ENCODE peak calls at places on chromosomes 3 and 15, in ten cellular contexts. J is body of pancreas; T is HepG2; I is tibial nerve; N is CD8-positive, alpha-beta T cell; R is heart left ventricle; Y is brain microvascular endothelial cell; U is BE2C; C is WERI-Rb-1; B is mammary epithelial cell. G is an unnamed sample.

GRCh38 chr3:167909443-167910287 is 174.1 kb downstream of the SERPINI1 start:
- DNase-seq in R (no peak), I (no peak), U (no peak), C (no peak), Y (no peak), J (no peak), N (no peak), B (no peak), T (peak), G (no peak)

GRCh38 chr3:150020527-150020926 is 49.8 kb upstream of the PFN2 start:
- DNase-seq in Y (peak), I (no peak), T (no peak), B (peak), U (no peak), C (no peak), N (no peak), R (no peak), J (no peak), G (peak)

GRCh38 chr3:120956143-120956542 is 48.1 kb downstream of the STXBP5L start:
- DNase-seq in Y (no peak), R (no peak), C (no peak), J (no peak), I (no peak), U (no peak), B (no peak), T (no peak), N (no peak), G (no peak)

GRCh38 chr3:169387751-169388696 is 275.5 kb downstream of the MECOM start:
- DNase-seq in T (peak), N (no peak), C (no peak), I (peak), R (peak), B (no peak), U (no peak), Y (no peak), J (peak), G (peak)

GRCh38 chr3:140152851-140153640 is 218.1 kb downstream of the CLSTN2 start:
- DNase-seq in R (peak), C (peak), N (no peak), Y (no peak), B (no peak), I (no peak), U (no peak), J (no peak), T (no peak), G (no peak)

GRCh38 chr15:96457852-96458251 is 127.4 kb downstream of the NR2F2 start:
- DNase-seq in T (no peak), Y (no peak), B (no peak), I (no peak), C (no peak), N (no peak), U (no peak), J (no peak), R (no peak), G (no peak)

GRCh38 chr3:172709776-172710708 is 825 bp downstream of the NCEH1 start:
- DNase-seq in U (peak), B (peak), I (peak), C (peak), Y (peak), T (no peak), J (peak), R (peak), N (no peak), G (peak)

GRCh38 chr3:161770532-161771386 is 274.2 kb downstream of the OTOL1 start:
- DNase-seq in C (no peak), T (no peak), U (no peak), R (no peak), I (no peak), B (no peak), Y (peak), J (no peak), N (no peak), G (no peak)

GRCh38 chr3:13088020-13089006 is 15.1 kb upstream of the IQSEC1 start:
- DNase-seq in U (no peak), C (peak), B (no peak), Y (no peak), N (no peak), T (no peak), J (peak), R (no peak), I (peak), G (no peak)

GRCh38 chr15:39145854-39146253 is 435.0 kb upstream of the THBS1 start:
- DNase-seq in R (no peak), N (no peak), C (no peak), T (no peak), B (no peak), Y (no peak), I (no peak), J (no peak), U (no peak), G (peak)

GRCh38 chr3:190566043-190566933 is 52.4 kb downstream of the IL1RAP start:
- DNase-seq in B (peak), U (no peak), Y (peak), R (peak), J (peak), I (peak), C (peak), N (no peak), T (peak), G (peak)

GRCh38 chr3:134363381-134363755 is 10.9 kb downstream of the AMOTL2 start:
- DNase-seq in U (no peak), J (no peak), Y (no peak), C (no peak), B (no peak), N (no peak), I (no peak), R (no peak), T (no peak), G (peak)

GRCh38 chr3:20057612-20058180 is 17.4 kb downstream of the KAT2B start:
- DNase-seq in T (no peak), B (no peak), C (no peak), J (no peak), I (no peak), Y (no peak), R (no peak), N (no peak), U (no peak), G (no peak)

GRCh38 chr3:55271549-55271948 is 215.6 kb downstream of the WNT5A start:
- DNase-seq in J (no peak), C (no peak), R (no peak), I (no peak), U (no peak), N (no peak), B (no peak), Y (no peak), T (no peak), G (no peak)

GRCh38 chr3:38575279-38575843 is 74.1 kb downstream of the SCN5A start:
- DNase-seq in N (peak), U (no peak), I (no peak), T (no peak), B (no peak), Y (no peak), J (no peak), R (no peak), C (peak), G (no peak)

GRCh38 chr3:140167600-140168281 is 232.8 kb downstream of the CLSTN2 start:
- DNase-seq in T (no peak), R (no peak), J (no peak), Y (no peak), N (no peak), I (no peak), C (no peak), U (no peak), B (no peak), G (no peak)

DNA sequence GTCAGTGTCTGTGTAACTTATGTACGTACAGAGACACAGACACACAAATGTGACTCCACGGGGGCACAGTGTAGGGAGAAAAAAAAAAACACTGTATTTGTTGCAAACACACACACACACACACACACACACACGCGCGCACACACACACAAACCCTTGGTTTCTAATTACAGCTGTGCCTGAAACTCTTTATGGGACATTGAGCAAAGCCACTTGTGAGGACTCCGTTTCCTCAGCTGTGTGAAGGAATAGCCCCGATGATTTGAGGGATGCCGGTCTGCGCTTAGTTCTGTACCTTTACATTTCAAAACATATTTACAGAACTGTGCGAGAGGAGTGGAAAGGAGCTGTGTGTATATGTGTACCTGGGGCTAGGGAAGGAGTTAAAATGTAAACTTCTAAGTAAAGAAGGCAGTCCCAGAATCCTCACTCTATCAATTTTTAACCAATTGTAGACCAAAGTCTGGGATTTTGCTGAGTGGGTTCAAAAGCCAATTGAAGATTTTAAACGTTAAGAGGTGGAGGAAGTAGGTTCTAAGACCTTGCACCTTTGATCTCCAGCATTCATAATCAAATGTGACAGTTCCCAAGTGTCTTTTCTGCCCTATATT is 5.3 kb upstream of the BCL6 start:
- DNase-seq in U (no peak), N (no peak), R (peak), B (no peak), C (no peak), J (peak), I (no peak), T (peak), Y (no peak), G (no peak)
- H3K4me3 ChIP-seq in U (no peak), N (no peak), R (no peak), B (peak), C (no peak), J (no peak), I (no peak), T (peak), Y (peak), G (no peak)

GRCh38 chr3:189513281-189514151 is 117.7 kb upstream of the TP63 start:
- DNase-seq in B (peak), Y (no peak), U (no peak), J (no peak), C (no peak), R (no peak), I (no peak), T (no peak), N (no peak), G (no peak)

GRCh38 chr3:189508784-189509489 is 122.3 kb upstream of the TP63 start:
- DNase-seq in C (no peak), Y (no peak), U (no peak), T (no peak), I (no peak), B (peak), R (no peak), J (no peak), N (no peak), G (peak)

GRCh38 chr3:189512824-189513223 is 118.4 kb upstream of the TP63 start:
- DNase-seq in B (no peak), U (no peak), C (no peak), I (no peak), R (no peak), J (no peak), N (no peak), T (no peak), Y (no peak), G (no peak)

GRCh38 chr3:189515916-189516531 is 115.2 kb upstream of the TP63 start:
- DNase-seq in Y (no peak), B (no peak), U (no peak), I (no peak), N (no peak), T (no peak), C (no peak), R (no peak), J (no peak), G (peak)

GRCh38 chr3:189512039-189512438 is 119.2 kb upstream of the TP63 start:
- DNase-seq in C (no peak), Y (no peak), B (no peak), I (no peak), U (no peak), J (no peak), R (no peak), T (no peak), N (no peak), G (no peak)
- TF ChIP-seq CTCF in C (no peak), Y (no peak), B (no peak), I (no peak), U (no peak), J (no peak), R (no peak), T (no peak), N (no peak), G (no peak)

GRCh38 chr3:128560768-128561167 is 67.8 kb upstream of the GATA2 start:
- DNase-seq in Y (no peak), C (no peak), J (no peak), U (no peak), N (no peak), T (no peak), B (no peak), R (no peak), I (no peak), G (no peak)
- H3K4me3 ChIP-seq in Y (no peak), C (no peak), J (no peak), U (no peak), N (no peak), T (no peak), B (no peak), R (no peak), I (no peak), G (no peak)

GRCh38 chr15:29596266-29596665 is 226.0 kb downstream of the TJP1 start:
- DNase-seq in T (no peak), B (peak), N (no peak), J (no peak), C (no peak), I (no peak), R (no peak), U (no peak), Y (peak), G (no peak)
- TF ChIP-seq CTCF in T (peak), B (peak), N (no peak), J (no peak), C (no peak), I (no peak), R (no peak), U (peak), Y (no peak), G (no peak)

DNA sequence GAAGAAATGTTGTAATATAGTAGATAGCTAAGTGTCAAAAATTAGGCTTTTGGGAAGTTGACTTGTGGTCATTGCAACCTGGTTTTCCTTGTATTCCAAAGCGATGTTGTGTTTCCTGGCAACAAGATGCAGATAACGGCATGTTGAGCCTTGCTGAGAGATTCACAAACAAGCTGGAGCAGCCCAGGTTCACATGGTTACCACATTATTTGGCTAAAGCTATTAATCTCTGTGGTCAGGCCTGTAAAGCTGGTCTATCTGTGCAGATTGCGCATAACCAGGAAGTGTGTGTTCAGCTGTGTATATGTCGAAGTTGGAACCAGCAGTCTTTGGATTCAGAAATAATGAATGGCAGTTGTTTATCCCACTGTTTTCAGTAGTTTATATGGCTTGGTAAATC is 6.6 kb downstream of the TIPARP start:
- DNase-seq in T (peak), N (no peak), U (peak), J (peak), B (peak), C (peak), I (no peak), R (peak), Y (peak), G (peak)
- H3K4me3 ChIP-seq in T (no peak), N (no peak), U (no peak), J (no peak), B (no peak), C (peak), I (no peak), R (no peak), Y (no peak), G (peak)

GRCh38 chr3:136882575-136882974 is 20.6 kb downstream of the NCK1 start:
- DNase-seq in I (no peak), Y (no peak), B (no peak), N (no peak), J (no peak), U (no peak), R (no peak), T (no peak), C (no peak), G (no peak)
- TF ChIP-seq CTCF in I (no peak), Y (no peak), B (no peak), N (no peak), J (no peak), U (no peak), R (no peak), T (no peak), C (no peak), G (no peak)

DNA sequence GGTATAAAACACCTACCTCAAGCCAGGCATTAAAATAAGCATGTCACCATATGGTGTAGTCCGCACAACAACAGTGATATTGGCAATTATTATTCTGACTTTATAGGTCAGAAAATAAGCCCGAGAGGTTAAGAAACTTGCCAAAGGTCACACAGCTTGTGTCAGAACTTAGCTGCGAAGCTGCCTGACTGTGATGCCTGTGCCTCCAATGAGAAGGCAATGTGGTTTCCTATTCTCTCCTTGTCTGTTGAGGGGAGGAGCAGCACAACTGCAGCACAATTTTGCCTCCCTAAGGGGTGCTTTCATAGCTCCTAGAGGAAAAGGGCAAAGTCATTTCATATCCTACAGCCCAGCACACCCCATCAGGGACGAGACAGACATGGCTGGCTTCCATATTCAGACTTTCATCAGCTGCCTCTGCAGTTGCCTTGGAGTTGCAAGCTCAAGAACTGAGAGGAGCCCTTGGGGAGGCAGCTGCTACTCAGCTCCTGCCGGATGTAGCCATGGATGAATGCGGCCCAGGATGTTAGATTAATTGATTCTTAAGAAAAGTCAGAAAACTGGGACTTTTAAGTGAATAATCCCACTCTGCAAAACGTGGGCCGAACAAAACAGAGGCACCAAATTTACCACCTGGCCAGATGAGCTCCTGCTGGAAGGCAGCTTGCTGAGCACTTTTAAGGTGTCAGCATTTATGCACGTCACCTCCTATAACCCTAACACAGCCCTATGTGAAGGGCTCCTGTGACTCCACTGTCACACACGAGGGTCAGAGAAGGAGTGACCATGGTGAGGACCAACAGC is 38.5 kb downstream of the MYO5C start:
- DNase-seq in C (peak), Y (no peak), T (no peak), J (no peak), B (no peak), U (no peak), R (no peak), I (no peak), N (no peak), G (peak)
- H3K4me3 ChIP-seq in C (no peak), Y (no peak), T (no peak), J (no peak), B (no peak), U (no peak), R (no peak), I (no peak), N (no peak), G (no peak)

DNA sequence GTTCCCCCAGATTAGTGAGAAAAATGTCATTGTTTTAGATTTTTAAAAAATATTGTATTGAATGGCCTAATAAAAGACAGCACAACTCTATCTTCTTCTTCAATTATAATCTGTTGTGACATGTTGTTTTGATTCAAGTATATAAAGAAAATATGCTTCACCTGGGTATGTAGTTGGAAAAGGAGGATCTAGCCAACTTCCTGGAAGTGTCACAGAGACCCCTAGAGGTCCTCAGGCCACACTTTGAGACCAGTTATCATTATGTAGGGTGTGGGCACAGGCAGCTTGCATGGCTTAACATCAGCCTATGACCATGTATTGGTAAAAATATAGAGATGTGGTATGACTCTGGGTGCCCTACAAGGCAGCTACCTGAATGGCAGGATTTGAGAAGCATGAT is 14.7 kb upstream of the RYR3 start:
- DNase-seq in N (no peak), I (no peak), C (no peak), R (no peak), U (no peak), J (no peak), B (no peak), T (no peak), Y (no peak), G (no peak)
- TF ChIP-seq CTCF in N (no peak), I (no peak), C (peak), R (no peak), U (no peak), J (no peak), B (no peak), T (no peak), Y (no peak), G (no peak)

GRCh38 chr3:124887177-124887995 is at the start of gene ITGB5:
- DNase-seq in B (peak), J (peak), N (peak), R (peak), C (peak), T (peak), Y (peak), I (peak), U (peak), G (peak)
- H3K4me3 ChIP-seq in B (peak), J (peak), N (peak), R (peak), C (peak), T (peak), Y (peak), I (peak), U (peak), G (peak)

GRCh38 chr15:33735637-33736247 is 232.6 kb upstream of the CHRM5 start:
- DNase-seq in T (peak), R (no peak), N (no peak), Y (no peak), J (peak), B (peak), C (peak), I (no peak), U (peak), G (peak)
- TF ChIP-seq CTCF in T (peak), R (peak), N (no peak), Y (peak), J (peak), B (peak), C (peak), I (no peak), U (peak), G (peak)

G was measured in AG10803.